ENCODE peak calls at places on chromosomes 2 and 18, in four cellular contexts. H, W, B and D are unnamed samples.

GRCh38 chr18:37612941-37613340 is 47.3 kb upstream of the CELF4 start:
- DNase-seq in B (no peak), H (no peak), W (no peak), D (no peak)

GRCh38 chr2:38439226-38439612 is 62.1 kb upstream of the ATL2 start:
- DNase-seq in B (no peak), H (no peak), W (no peak), D (no peak)

GRCh38 chr2:223852281-223852795 is 15.0 kb upstream of the AP1S3 start:
- DNase-seq in B (no peak), W (no peak), H (no peak), D (no peak)

GRCh38 chr2:188322569-188323531 is 31.2 kb downstream of the GULP1 start:
- DNase-seq in W (peak; percentile 42), B (no peak), H (no peak), D (no peak)

GRCh38 chr2:145292166-145292565 is 772.2 kb upstream of the ZEB2 start:
- DNase-seq in B (no peak), H (no peak), W (no peak), D (no peak)

GRCh38 chr2:68548396-68548795 is 81.0 kb downstream of the APLF start:
- DNase-seq in H (no peak), W (peak; percentile 55), B (no peak), D (no peak)

GRCh38 chr2:15159751-15160177 is 401.4 kb downstream of the NBAS start:
- DNase-seq in B (no peak), H (peak; percentile 53), W (peak; percentile 73), D (no peak)

GRCh38 chr18:50008306-50008705 is 186.6 kb downstream of the MYO5B start:
- DNase-seq in B (no peak), H (no peak), W (no peak), D (no peak)

GRCh38 chr2:37773354-37773753 is 101.9 kb upstream of the CDC42EP3 start:
- DNase-seq in H (no peak), B (peak; percentile 50), W (no peak), D (no peak)

GRCh38 chr18:48721308-48721707 is 182.5 kb downstream of the CTIF start:
- DNase-seq in B (no peak), W (no peak), H (peak; percentile 52), D (no peak)

GRCh38 chr2:96146881-96147592 is 1.8 kb upstream of the DUSP2 start:
- DNase-seq in H (peak; percentile 85), W (no peak), B (peak; percentile 10), D (peak; percentile 59)

GRCh38 chr2:69061518-69061917 is 48.5 kb downstream of the ANTXR1 start:
- DNase-seq in B (no peak), W (no peak), H (no peak), D (no peak)

GRCh38 chr2:73897240-73897583 is 4.4 kb downstream of the ACTG2 start:
- DNase-seq in B (no peak), H (no peak), W (no peak), D (peak; percentile 68)

GRCh38 chr18:24198461-24198860 is 59.6 kb downstream of the CABYR start:
- DNase-seq in H (no peak), B (no peak), W (no peak), D (no peak)

GRCh38 chr2:102137138-102137537 is 5.4 kb upstream of the IL1R1 start:
- DNase-seq in B (no peak), W (no peak), H (no peak), D (no peak)

GRCh38 chr2:101006065-101006715 is 4.1 kb downstream of the RPL31 start:
- DNase-seq in B (no peak), W (no peak), H (no peak), D (no peak)

GRCh38 chr18:58287626-58288289 is 243.7 kb downstream of the NEDD4L start:
- DNase-seq in B (no peak), H (no peak), W (no peak), D (no peak)

GRCh38 chr18:36813753-36814130 is 15.1 kb downstream of the TPGS2 start:
- DNase-seq in B (no peak), W (no peak), H (no peak), D (no peak)

GRCh38 chr18:13216092-13216582 is 2.4 kb upstream of the LDLRAD4 start:
- DNase-seq in H (peak; percentile 81), B (peak; percentile 69), W (peak; percentile 55), D (peak; percentile 90)

GRCh38 chr2:43021791-43022500 is 204.5 kb downstream of the ZFP36L2 start:
- DNase-seq in B (no peak), H (no peak), W (no peak), D (peak; percentile 56)

GRCh38 chr2:222305510-222306392 is 7.0 kb upstream of the PAX3 start:
- DNase-seq in H (peak; percentile 52), W (no peak), B (no peak), D (no peak)

GRCh38 chr18:78765637-78766281 is 213.9 kb upstream of the SALL3 start:
- DNase-seq in W (no peak), H (no peak), B (no peak), D (no peak)

GRCh38 chr2:241035142-241035817 is 36.9 kb downstream of the SNED1 start:
- DNase-seq in H (no peak), B (no peak), W (no peak), D (peak; percentile 52)

GRCh38 chr2:83850071-83850725 is 608.9 kb downstream of the SUCLG1 start:
- DNase-seq in B (no peak), W (no peak), H (no peak), D (no peak)

GRCh38 chr2:38315707-38316333 is 61.3 kb downstream of the ATL2 start:
- DNase-seq in H (peak; percentile 67), W (peak; percentile 71), B (no peak), D (no peak)

GRCh38 chr18:74609535-74609934 is 11.9 kb downstream of the ZNF407 start:
- DNase-seq in B (no peak), H (no peak), W (peak; percentile 52), D (no peak)

GRCh38 chr2:94993176-94994062 is 32.1 kb upstream of the MAL start:
- DNase-seq in H (no peak), W (no peak), B (no peak), D (no peak)

GRCh38 chr2:515728-516127 is 161.5 kb downstream of the TMEM18 start:
- DNase-seq in H (no peak), W (no peak), B (no peak), D (no peak)

GRCh38 chr18:10560457-10561045 is 34.7 kb downstream of the NAPG start:
- DNase-seq in H (peak; percentile 74), W (peak; percentile 85), B (peak; percentile 66), D (peak; percentile 86)

GRCh38 chr2:230987137-230988020 is 8.5 kb upstream of the SPATA3 start:
- DNase-seq in W (peak; percentile 66), H (peak; percentile 96), B (peak; percentile 63), D (peak; percentile 87)

GRCh38 chr2:239831272-239831731 is 193.8 kb downstream of the NDUFA10 start:
- DNase-seq in B (no peak), W (no peak), H (peak; percentile 30), D (peak; percentile 63)

GRCh38 chr2:225334524-225334923 is 65.0 kb upstream of the NYAP2 start:
- DNase-seq in W (no peak), H (peak; percentile 32), B (no peak), D (no peak)

DNA sequence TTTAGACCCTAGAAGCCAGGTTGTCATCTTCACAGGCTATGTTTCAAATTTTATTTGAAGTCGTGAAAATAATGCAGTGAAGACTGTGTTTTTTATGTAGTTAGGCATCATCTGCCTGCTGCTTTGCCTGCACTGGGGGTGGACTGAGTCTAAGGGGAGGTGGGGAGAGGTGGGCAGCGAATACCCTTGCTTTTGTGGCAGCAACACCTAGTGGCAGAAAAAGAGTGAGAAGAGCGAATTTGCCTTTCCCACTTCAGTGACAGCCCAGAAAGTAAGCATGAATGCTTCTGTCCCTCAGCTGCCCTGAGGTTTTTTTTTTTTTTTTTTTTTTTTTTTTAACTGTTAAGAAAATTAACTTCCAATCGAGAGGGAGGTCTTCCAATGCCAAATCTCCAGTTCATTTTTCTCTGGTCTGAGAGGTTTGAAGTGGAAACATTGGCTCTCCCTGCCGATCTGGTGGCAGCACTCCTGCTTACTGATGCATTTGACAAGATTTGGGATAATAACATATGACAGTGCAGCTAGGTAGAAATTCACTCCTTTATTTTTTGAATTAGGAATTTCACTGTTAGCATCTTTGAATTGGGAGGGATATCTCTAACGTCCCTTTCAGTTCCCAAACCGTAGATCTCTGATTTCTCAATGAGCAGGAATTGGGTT is 60.3 kb upstream of the LYPD6B start:
- DNase-seq in B (no peak), H (no peak), W (no peak), D (no peak)
- TF ChIP-seq CTCF in B (no peak), H (peak; percentile 11), W (no peak), D (no peak)

GRCh38 chr18:9513971-9514512 is 38.7 kb downstream of the RALBP1 start:
- DNase-seq in B (no peak), W (peak; percentile 60), H (no peak), D (no peak)
- H3K4me3 ChIP-seq in B (no peak overlapping the region), W (no peak overlapping the region), H (peak overlapping the region; percentile 22), D (no peak overlapping the region)

GRCh38 chr2:97645112-97645699 is 656 bp upstream of the COX5B start:
- DNase-seq in W (peak; percentile 10), B (no peak), H (peak; percentile 47), D (peak; percentile 74)

GRCh38 chr2:97644023-97644717 is 1.7 kb upstream of the COX5B start:
- DNase-seq in H (no peak), W (no peak), B (no peak), D (no peak)

GRCh38 chr2:97651114-97651513 is 5.3 kb downstream of the COX5B start:
- DNase-seq in H (no peak), W (no peak), B (no peak), D (no peak)

GRCh38 chr2:97646977-97647376 is 1.1 kb downstream of the COX5B start:
- DNase-seq in H (no peak), B (no peak), W (no peak), D (no peak)

DNA sequence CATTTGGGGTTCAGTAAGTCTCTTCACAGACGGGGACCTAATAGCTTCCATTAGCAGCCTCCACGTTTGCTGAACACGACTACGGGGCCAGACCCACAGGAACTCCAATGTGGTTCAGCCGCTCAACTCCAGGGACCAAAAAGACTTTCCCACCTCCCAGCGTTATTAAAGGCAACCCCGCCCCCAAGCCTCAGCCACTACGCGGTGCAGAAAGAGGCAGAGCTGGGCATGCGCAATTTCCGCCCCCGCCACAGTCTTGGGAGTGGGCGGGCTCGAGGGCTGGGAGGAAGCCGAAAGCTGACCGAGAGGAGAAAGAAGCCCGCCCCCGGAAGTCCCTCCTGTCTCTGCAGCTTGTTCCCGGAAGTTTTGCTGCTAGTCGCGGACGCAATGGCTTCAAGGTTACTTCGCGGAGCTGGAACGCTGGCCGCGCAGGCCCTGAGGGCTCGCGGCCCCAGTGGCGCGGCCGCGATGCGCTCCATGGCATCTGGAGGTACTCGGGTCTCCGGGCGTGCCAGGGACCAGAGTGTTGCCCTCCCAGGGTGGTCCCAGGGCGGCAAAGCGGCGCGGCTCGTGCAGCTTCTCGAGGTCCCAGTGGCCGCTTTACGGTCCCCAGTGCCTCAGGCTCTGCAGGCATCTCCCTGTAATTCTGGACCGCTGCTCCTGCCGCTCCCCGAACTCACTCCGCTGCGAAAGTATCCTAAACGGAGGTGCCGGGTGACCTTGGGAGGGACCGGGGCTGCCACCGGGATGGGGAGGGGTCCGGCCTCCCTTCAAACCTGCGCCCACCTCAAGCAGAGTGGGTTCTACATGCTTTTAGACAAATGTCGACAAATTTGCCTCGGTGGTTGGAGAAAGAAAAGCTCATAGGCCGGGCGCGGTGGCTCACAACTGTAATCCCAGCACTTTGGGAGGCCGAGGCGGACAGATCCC is at the start of gene COX5B:
- DNase-seq in B (peak; percentile 99), H (peak; percentile 98), W (peak; percentile 97), D (peak; percentile 100)
- TF ChIP-seq CTCF in B (peak; percentile 38), H (no peak), W (no peak), D (no peak)

DNA sequence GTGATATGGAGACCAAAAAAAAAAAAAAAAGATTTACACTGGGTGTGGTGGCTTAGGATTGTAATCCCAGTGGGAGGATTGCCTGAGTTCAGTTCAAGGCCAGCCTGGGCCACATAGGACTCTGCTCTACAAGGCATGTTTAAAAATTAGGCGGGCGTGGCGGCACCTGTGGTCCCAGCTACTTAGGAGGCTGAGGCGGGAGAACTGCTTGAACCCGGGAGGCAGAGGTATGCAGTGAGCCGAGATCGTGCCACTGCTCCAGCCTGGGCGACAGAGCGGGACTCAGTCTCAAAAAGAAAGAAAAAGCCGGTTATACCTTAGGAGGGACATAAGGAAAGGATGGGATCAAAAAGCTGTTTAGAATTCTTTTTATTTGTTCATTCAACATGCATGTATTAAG is 707 bp upstream of the SPDYA start:
- DNase-seq in B (peak; percentile 30), H (no peak), W (no peak), D (no peak)
- H3K4me3 ChIP-seq in B (no peak overlapping the region), H (peak overlapping the region; percentile 56), W (peak overlapping the region; percentile 53), D (no peak overlapping the region)